ENCODE peak calls at places on chromosomes 1 and 21, in seven cellular contexts. E is adrenal gland, Q is A549, S is IMR-90, X is body of pancreas, I is breast epithelium, G is sigmoid colon. M is an unnamed sample.

GRCh38 chr1:76511226-76511625 is 356.1 kb upstream of the ST6GALNAC5 start:
- DNase-seq in E (no peak), Q (no peak), S (no peak), X (no peak), I (no peak), G (no peak), M (peak)

GRCh38 chr1:11839727-11840705 is 7.6 kb downstream of the NPPA start:
- DNase-seq in E (no peak), Q (no peak), S (no peak), X (no peak), I (no peak), G (no peak), M (no peak)

GRCh38 chr1:21626921-21627339 is 42.2 kb downstream of the RAP1GAP start:
- DNase-seq in E (no peak), Q (no peak), S (no peak), X (no peak), I (peak), G (no peak), M (no peak)

GRCh38 chr1:189605236-189605635 is 872.4 kb downstream of the BRINP3 start:
- DNase-seq in E (no peak), Q (no peak), S (no peak), X (no peak), I (no peak), G (no peak), M (no peak)

GRCh38 chr1:193786996-193787546 is 600.7 kb upstream of the B3GALT2 start:
- DNase-seq in E (no peak), Q (no peak), S (no peak), X (no peak), I (no peak), G (no peak), M (no peak)

GRCh38 chr1:42430286-42430685 is 25.5 kb downstream of the ZMYND12 start:
- DNase-seq in E (no peak), Q (no peak), S (no peak), X (no peak), I (no peak), G (no peak), M (no peak)

GRCh38 chr1:227378876-227379554 is 60.7 kb upstream of the CDC42BPA start:
- DNase-seq in E (no peak), Q (no peak), S (no peak), X (no peak), I (no peak), G (no peak), M (no peak)

GRCh38 chr1:200029624-200030074 is 2.1 kb downstream of the NR5A2 start:
- DNase-seq in E (no peak), Q (no peak), S (no peak), X (peak), I (no peak), G (no peak), M (no peak)

GRCh38 chr21:29350246-29350779 is 51.6 kb downstream of the BACH1 start:
- DNase-seq in E (no peak), Q (no peak), S (peak), X (no peak), I (no peak), G (no peak), M (no peak)

GRCh38 chr1:223754681-223755431 is 42.5 kb downstream of the CAPN2 start:
- DNase-seq in E (no peak), Q (no peak), S (no peak), X (no peak), I (no peak), G (no peak), M (no peak)
- TF ChIP-seq POLR2A in E (no peak), Q (no peak), S (no peak), X (no peak), I (no peak), G (no peak), M (no peak)

GRCh38 chr1:93702102-93702827 is 20.6 kb upstream of the BCAR3 start:
- DNase-seq in E (no peak), Q (no peak), S (no peak), X (no peak), I (peak), G (peak), M (peak)
- TF ChIP-seq POLR2A in E (no peak), Q (no peak), S (no peak), X (no peak), I (no peak), G (no peak), M (no peak)

DNA sequence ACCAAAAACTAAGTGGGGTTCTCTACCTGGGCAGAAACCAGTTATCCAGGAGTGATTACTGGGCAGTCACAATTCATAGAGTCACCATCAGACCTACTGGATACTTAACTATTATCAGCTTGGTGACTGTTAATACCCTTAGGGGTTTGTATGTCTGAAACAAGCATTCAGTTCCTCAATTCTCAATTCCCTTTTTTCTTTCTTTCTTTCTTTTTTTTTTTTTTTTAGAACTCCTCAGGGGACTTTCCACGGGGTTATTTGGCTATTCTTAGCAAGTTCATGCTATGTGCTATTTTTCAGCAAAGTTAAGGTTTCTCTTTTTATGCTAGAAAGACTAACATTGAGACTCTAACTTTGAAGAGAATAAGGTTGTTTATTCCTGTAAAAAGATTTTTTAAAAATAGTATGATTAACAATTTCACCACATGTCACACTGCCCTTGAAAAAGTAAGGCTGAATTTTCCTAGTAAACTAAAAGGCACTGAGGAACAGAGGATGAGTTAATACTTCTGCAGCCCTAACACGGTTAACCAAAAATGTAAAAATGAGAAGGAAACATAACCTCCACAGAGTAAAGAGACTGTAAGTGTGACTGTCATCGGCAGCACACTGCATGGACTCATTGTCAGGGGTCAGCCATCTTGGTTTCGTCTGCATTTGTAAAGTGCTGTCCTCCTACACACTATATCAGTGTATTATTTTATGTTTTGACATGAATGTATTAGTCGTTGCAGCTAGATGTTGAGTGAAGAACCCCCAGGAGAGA is 310.2 kb downstream of the NTNG1 start:
- DNase-seq in E (no peak), Q (no peak), S (no peak), X (no peak), I (no peak), G (no peak), M (no peak)
- TF ChIP-seq POLR2A in E (no peak), Q (no peak), S (no peak), X (no peak), I (no peak), G (no peak), M (no peak)

GRCh38 chr1:166350490-166350889 is 183.7 kb upstream of the FAM78B start:
- DNase-seq in E (no peak), Q (no peak), S (no peak), X (no peak), I (no peak), G (no peak), M (no peak)

GRCh38 chr1:166351676-166352075 is 184.9 kb upstream of the FAM78B start:
- DNase-seq in E (no peak), Q (no peak), S (no peak), X (no peak), I (no peak), G (no peak), M (no peak)

GRCh38 chr1:166354411-166354810 is 187.6 kb upstream of the FAM78B start:
- DNase-seq in E (no peak), Q (no peak), S (no peak), X (no peak), I (no peak), G (no peak), M (no peak)

DNA sequence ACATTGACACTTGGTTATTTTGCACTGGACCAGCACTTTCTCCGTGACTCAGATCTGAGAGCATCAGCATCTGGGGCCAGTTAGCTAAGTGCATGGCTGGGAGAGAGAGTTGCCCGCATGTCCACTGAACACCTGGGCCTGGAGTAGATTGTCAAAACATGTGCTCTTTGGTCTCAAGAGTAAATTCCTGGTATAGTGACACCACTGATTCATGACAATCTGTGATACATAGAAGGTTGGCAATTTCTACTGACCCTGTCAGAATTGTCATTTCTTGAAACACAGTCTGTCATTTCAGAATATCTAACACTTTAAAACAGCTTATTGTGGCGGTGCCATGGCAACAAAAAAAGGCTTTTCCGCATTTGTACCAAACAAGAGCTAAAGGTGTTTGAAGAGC is 186.4 kb upstream of the FAM78B start:
- DNase-seq in E (no peak), Q (no peak), S (no peak), X (no peak), I (no peak), G (no peak), M (no peak)
- TF ChIP-seq POLR2A in E (no peak), Q (no peak), S (no peak), X (no peak), I (no peak), G (no peak), M (no peak)

GRCh38 chr1:99648107-99648506 is 2.2 kb downstream of the PALMD start:
- DNase-seq in E (peak), Q (peak), S (no peak), X (peak), I (peak), G (no peak), M (no peak)
- TF ChIP-seq POLR2A in E (no peak), Q (no peak), S (no peak), X (no peak), I (no peak), G (no peak), M (no peak)